ENCODE peak calls at places on chromosomes 6 and 20, in seven cellular contexts. R is tibial nerve, G is mucosa of descending colon, D is testis, Q is tibial artery, J is Panc1, A is T-helper 17 cell. U is an unnamed sample. For H3K9me3, the result is how much of the 10 kb centered on the place peaks cover.

GRCh38 chr6:158287047-158287446 is 25.2 kb upstream of the TULP4 start:
- DNase-seq in A (no peak), J (no peak), Q (no peak), G (peak), D (no peak), R (no peak), U (no peak)

GRCh38 chr6:107490568-107491058 is 696 bp downstream of the SOBP start:
- DNase-seq in J (no peak), Q (no peak), D (peak), A (no peak), G (no peak), R (peak), U (no peak)

GRCh38 chr20:37699202-37699601 is 5.4 kb downstream of the CTNNBL1 start:
- DNase-seq in G (no peak), D (no peak), J (no peak), Q (no peak), R (no peak), A (no peak), U (no peak)

GRCh38 chr6:20657274-20657800 is 123.1 kb downstream of the CDKAL1 start:
- DNase-seq in R (no peak), A (no peak), D (no peak), G (no peak), Q (no peak), J (no peak), U (no peak)

GRCh38 chr20:2874456-2874855 is 1.2 kb downstream of the PTPRA start:
- DNase-seq in J (no peak), Q (no peak), R (no peak), D (no peak), A (no peak), G (no peak), U (no peak)

GRCh38 chr6:170225852-170226417 is 64.9 kb downstream of the DLL1 start:
- DNase-seq in J (no peak), A (no peak), D (no peak), G (no peak), Q (peak), R (no peak), U (no peak)

GRCh38 chr6:22025468-22026159 is 271.2 kb downstream of the PRL start:
- DNase-seq in Q (no peak), A (no peak), R (no peak), J (no peak), D (peak), G (no peak), U (peak)

GRCh38 chr6:26033942-26034354 is 53.3 kb upstream of the HFE start:
- DNase-seq in R (no peak), G (peak), Q (no peak), D (no peak), J (no peak), A (no peak), U (no peak)

GRCh38 chr20:21519136-21519584 is 5.3 kb upstream of the NKX2-2 start:
- DNase-seq in D (no peak), G (no peak), A (no peak), R (no peak), Q (no peak), J (no peak), U (no peak)

GRCh38 chr6:140436023-140436811 is 1061.8 kb upstream of the CITED2 start:
- DNase-seq in A (no peak), J (no peak), D (no peak), G (no peak), R (no peak), Q (no peak), U (no peak)

GRCh38 chr6:126632271-126632670 is 292.4 kb downstream of the CENPW start:
- DNase-seq in R (no peak), D (no peak), G (no peak), Q (no peak), A (no peak), J (no peak), U (no peak)

GRCh38 chr6:165616116-165616515 is 46.9 kb downstream of the PDE10A start:
- DNase-seq in R (peak), Q (no peak), J (no peak), G (no peak), A (no peak), D (no peak), U (no peak)

GRCh38 chr6:12890171-12890790 is 173.7 kb downstream of the PHACTR1 start:
- DNase-seq in D (peak), A (no peak), Q (no peak), J (no peak), G (peak), R (no peak), U (no peak)

GRCh38 chr6:116370717-116371383 is at the start of gene DSE:
- DNase-seq in J (no peak), Q (peak), G (peak), A (peak), D (peak), R (peak), U (peak)

GRCh38 chr20:33291830-33292355 is 8.9 kb downstream of the BPIFB1 start:
- DNase-seq in D (peak), J (peak), G (peak), A (peak), R (peak), Q (no peak), U (no peak)

GRCh38 chr6:45965787-45966186 is 49.9 kb downstream of the CLIC5 start:
- DNase-seq in D (no peak), R (no peak), Q (no peak), G (no peak), A (no peak), J (no peak), U (no peak)

GRCh38 chr6:5082487-5083306 is 2.4 kb upstream of the PPP1R3G start:
- DNase-seq in R (no peak), Q (no peak), J (no peak), D (no peak), A (no peak), G (no peak), U (no peak)

GRCh38 chr6:26195924-26196845 is 109.0 kb downstream of the HFE start:
- DNase-seq in D (no peak), J (no peak), R (no peak), Q (no peak), G (no peak), A (no peak), U (no peak)

GRCh38 chr6:18415671-18416340 is 28.7 kb downstream of the RNF144B start:
- DNase-seq in G (no peak), D (no peak), J (no peak), A (no peak), R (no peak), Q (no peak), U (no peak)

GRCh38 chr20:24395151-24395550 is 74.3 kb upstream of the SYNDIG1 start:
- DNase-seq in G (no peak), J (no peak), D (no peak), A (no peak), Q (no peak), R (no peak), U (no peak)

GRCh38 chr6:24797596-24798216 is 1.0 kb downstream of the ARMH2 start:
- DNase-seq in A (no peak), J (no peak), Q (no peak), G (no peak), D (no peak), R (no peak), U (no peak)
- H3K9me3 ChIP-seq in A (under half), J (under half), Q (under half), G (under half), D (under half), R (under half), U (under half)

GRCh38 chr6:520820-521219 is 129.3 kb downstream of the IRF4 start:
- DNase-seq in R (no peak), D (no peak), G (no peak), Q (no peak), J (no peak), A (no peak), U (no peak)
- H3K9me3 ChIP-seq in R (under half), D (under half), G (under half), Q (under half), J (under half), A (under half), U (under half)

GRCh38 chr6:96491926-96492325 is 29.7 kb upstream of the UFL1 start:
- DNase-seq in J (no peak), G (no peak), A (no peak), D (no peak), R (no peak), Q (no peak), U (no peak)
- H3K9me3 ChIP-seq in J (under half), G (half or more), A (under half), D (under half), R (under half), Q (under half), U (half or more)

DNA sequence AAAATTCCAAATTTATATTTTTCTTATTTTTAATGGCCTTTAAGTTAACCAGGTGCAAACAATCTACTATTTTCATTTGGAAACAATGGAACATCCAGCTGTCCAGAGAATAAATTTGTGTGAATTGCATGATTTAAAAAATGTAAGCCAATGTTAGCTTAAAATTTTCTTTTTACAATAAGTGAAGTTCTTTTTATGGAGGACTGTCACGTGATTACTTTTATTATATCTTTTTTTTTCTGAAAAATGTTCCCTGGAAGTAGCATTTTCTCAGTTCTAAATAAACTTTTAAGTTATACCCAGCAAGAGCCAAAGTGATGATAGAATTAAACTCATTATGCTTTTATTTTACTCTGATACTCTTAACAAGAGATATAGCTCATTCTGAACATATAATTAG is 267.7 kb upstream of the SLC35B3 start:
- DNase-seq in Q (no peak), R (no peak), A (no peak), G (no peak), D (no peak), J (no peak), U (no peak)
- H3K9me3 ChIP-seq in Q (under half), R (under half), A (under half), G (under half), D (under half), J (under half), U (under half)

DNA sequence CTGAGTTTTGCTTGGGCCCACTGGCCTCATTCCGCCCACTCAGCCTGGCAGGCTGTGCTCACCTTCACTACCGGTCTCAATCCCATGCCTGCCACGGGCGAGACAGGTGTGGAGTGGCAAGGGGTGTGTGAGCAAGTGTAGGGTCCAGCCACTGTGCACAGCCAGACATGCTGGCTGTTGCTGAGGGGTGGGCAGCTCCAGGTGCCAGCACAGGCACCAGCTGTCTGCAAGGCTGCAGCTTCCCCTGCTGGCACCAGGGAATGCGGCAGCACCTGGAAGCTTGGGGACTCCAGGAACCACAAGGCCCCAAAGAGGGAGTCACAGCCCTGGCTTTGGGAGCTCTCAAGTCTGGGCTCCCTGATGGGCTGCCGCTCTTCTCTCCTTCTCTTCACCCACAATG is 372.7 kb downstream of the CBLN4 start:
- DNase-seq in R (no peak), J (no peak), G (no peak), D (no peak), A (no peak), Q (no peak), U (no peak)
- H3K9me3 ChIP-seq in R (under half), J (under half), G (under half), D (under half), A (under half), Q (under half), U (under half)

GRCh38 chr20:30921286-30922071 is 336.0 kb upstream of the DEFB115 start:
- DNase-seq in A (no peak), R (no peak), G (no peak), J (no peak), D (no peak), Q (peak), U (no peak)
- H3K9me3 ChIP-seq in A (under half), R (under half), G (half or more), J (under half), D (under half), Q (under half), U (under half)

GRCh38 chr20:29349836-29350235 is 1907.6 kb upstream of the DEFB115 start:
- DNase-seq in D (no peak), R (no peak), A (no peak), J (no peak), G (no peak), Q (no peak), U (no peak)
- H3K9me3 ChIP-seq in D (under half), R (under half), A (under half), J (under half), G (under half), Q (under half), U (under half)